ENCODE peak calls at places on chromosomes 7 and 10, in four cellular contexts. A, X, K and H are unnamed samples.

GRCh38 chr10:130128922-130129321 is 7.3 kb upstream of the GLRX3 start:
- DNase-seq in A (no peak), X (no peak), K (peak), H (no peak)

GRCh38 chr10:77550378-77550777 is 87.2 kb downstream of the KCNMA1 start:
- DNase-seq in A (no peak), X (no peak), K (no peak), H (no peak)

GRCh38 chr7:148107741-148108140 is 482.8 kb upstream of the C7orf33 start:
- DNase-seq in A (no peak), X (no peak), K (no peak), H (no peak)

GRCh38 chr10:129965940-129966339 is 1.9 kb upstream of the EBF3 start:
- DNase-seq in A (no peak), X (no peak), K (peak), H (no peak)

GRCh38 chr10:13774303-13774893 is 187.6 kb downstream of the PRPF18 start:
- DNase-seq in A (no peak), X (no peak), K (no peak), H (no peak)

GRCh38 chr7:82202965-82203364 is 240.6 kb downstream of the CACNA2D1 start:
- DNase-seq in A (no peak), X (no peak), K (no peak), H (no peak)

GRCh38 chr10:132294561-132295320 is 13.0 kb downstream of the STK32C start:
- DNase-seq in A (peak), X (no peak), K (peak), H (no peak)

GRCh38 chr10:33979195-33979594 is 644.7 kb upstream of the NRP1 start:
- DNase-seq in A (no peak), X (no peak), K (no peak), H (no peak)

GRCh38 chr10:100729877-100730738 is 15.3 kb upstream of the PAX2 start:
- DNase-seq in A (peak), X (no peak), K (peak), H (no peak)

GRCh38 chr7:130845581-130846085 is 111.6 kb upstream of the KLF14 start:
- DNase-seq in A (no peak), X (no peak), K (no peak), H (no peak)

GRCh38 chr7:15086882-15087281 is 184.3 kb upstream of the DGKB start:
- DNase-seq in A (no peak), X (no peak), K (no peak), H (no peak)

GRCh38 chr10:103745264-103746247 is 109.8 kb downstream of the SH3PXD2A start:
- DNase-seq in A (peak), X (peak), K (no peak), H (no peak)

GRCh38 chr7:16978358-16979244 is 96.8 kb upstream of the AGR3 start:
- DNase-seq in A (peak), X (no peak), K (no peak), H (no peak)

GRCh38 chr7:104973909-104974415 is 40.0 kb upstream of the KMT2E start:
- DNase-seq in A (no peak), X (no peak), K (no peak), H (no peak)

GRCh38 chr10:77186936-77187335 is 450.7 kb downstream of the KCNMA1 start:
- DNase-seq in A (no peak), X (no peak), K (no peak), H (no peak)

GRCh38 chr10:73601486-73601921 is 10.4 kb upstream of the USP54 start:
- DNase-seq in A (peak), X (peak), K (no peak), H (no peak)

GRCh38 chr10:113712024-113712423 is 32.3 kb downstream of the CASP7 start:
- DNase-seq in A (no peak), X (no peak), K (no peak), H (no peak)

GRCh38 chr7:4626318-4626845 is 55.7 kb upstream of the FOXK1 start:
- DNase-seq in A (no peak), X (no peak), K (no peak), H (no peak)

GRCh38 chr10:71314028-71314693 is 4.9 kb upstream of the SLC29A3 start:
- DNase-seq in A (peak), X (peak), K (peak), H (peak)

GRCh38 chr10:119443441-119443840 is 99.1 kb downstream of the RGS10 start:
- DNase-seq in A (no peak), X (no peak), K (no peak), H (no peak)

GRCh38 chr7:105268511-105269392 is 120.0 kb downstream of the SRPK2 start:
- DNase-seq in A (no peak), X (peak), K (no peak), H (peak)

GRCh38 chr7:149075286-149075685 is 15.2 kb downstream of the ZNF786 start:
- DNase-seq in A (no peak), X (no peak), K (no peak), H (no peak)

GRCh38 chr7:36084485-36085091 is 68.5 kb upstream of the EEPD1 start:
- DNase-seq in A (peak), X (peak), K (peak), H (no peak)

GRCh38 chr10:7436490-7437100 is 25.8 kb upstream of the SFMBT2 start:
- DNase-seq in A (no peak), X (no peak), K (no peak), H (no peak)

GRCh38 chr10:111531690-111532089 is 454.9 kb downstream of the ADRA2A start:
- DNase-seq in A (no peak), X (no peak), K (no peak), H (no peak)

GRCh38 chr10:80718024-80718423 is 180.3 kb downstream of the SH2D4B start:
- DNase-seq in A (no peak), X (no peak), K (no peak), H (no peak)

GRCh38 chr7:112112822-112113255 is 93.4 kb downstream of the DOCK4 start:
- DNase-seq in A (no peak), X (no peak), K (no peak), H (peak)

GRCh38 chr10:131435760-131436448 is 124.4 kb upstream of the TCERG1L start:
- DNase-seq in A (no peak), X (no peak), K (no peak), H (no peak)

GRCh38 chr7:144028547-144028946 is 20.2 kb upstream of the OR2A5 start:
- DNase-seq in A (no peak), X (no peak), K (no peak), H (no peak)

GRCh38 chr10:13526952-13527863 is 1.6 kb downstream of the BEND7 start:
- DNase-seq in A (peak), X (peak), K (peak), H (no peak)

GRCh38 chr7:155190608-155191536 is 106.8 kb upstream of the INSIG1 start:
- DNase-seq in A (peak), X (peak), K (peak), H (peak)

GRCh38 chr10:31972519-31973041 is 43.9 kb upstream of the ARHGAP12 start:
- DNase-seq in A (no peak), X (no peak), K (no peak), H (no peak)
- TF ChIP-seq EZH2 in A (no peak), X (no peak), K (no peak), H (no peak)

GRCh38 chr10:47311900-47312662 is 10.2 kb upstream of the GDF2 start:
- DNase-seq in A (peak), X (peak), K (peak), H (peak)
- H2AFZ ChIP-seq in A (no peak), X (no peak), K (no peak), H (no peak)

GRCh38 chr7:2886900-2887299 is 42.8 kb upstream of the GNA12 start:
- DNase-seq in A (peak), X (peak), K (peak), H (peak)
- TF ChIP-seq EZH2phosphoT487 in A (no peak), X (no peak), K (no peak), H (no peak)

DNA sequence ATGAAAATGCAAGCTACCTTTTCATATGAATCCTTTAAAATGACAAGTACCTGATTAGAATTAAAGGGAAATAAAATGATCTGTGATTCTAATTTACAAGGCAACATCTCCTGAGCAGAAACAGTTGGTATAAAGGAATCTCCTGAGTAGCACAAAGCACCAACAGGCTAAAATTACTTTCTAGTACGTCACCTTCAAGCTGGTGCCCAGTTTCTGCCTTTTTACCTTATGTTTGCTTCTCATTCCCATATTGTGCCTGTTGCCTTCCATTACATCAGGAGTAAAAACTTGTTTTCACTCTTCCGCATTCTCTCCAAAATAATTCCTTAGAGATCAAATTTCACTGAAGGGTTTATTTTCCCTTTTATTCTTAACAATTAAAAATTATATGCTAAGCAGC is 587.1 kb upstream of the KCND2 start:
- DNase-seq in A (no peak), X (no peak), K (no peak), H (no peak)
- TF ChIP-seq EZH2 in A (no peak), X (no peak), K (no peak), H (no peak)

DNA sequence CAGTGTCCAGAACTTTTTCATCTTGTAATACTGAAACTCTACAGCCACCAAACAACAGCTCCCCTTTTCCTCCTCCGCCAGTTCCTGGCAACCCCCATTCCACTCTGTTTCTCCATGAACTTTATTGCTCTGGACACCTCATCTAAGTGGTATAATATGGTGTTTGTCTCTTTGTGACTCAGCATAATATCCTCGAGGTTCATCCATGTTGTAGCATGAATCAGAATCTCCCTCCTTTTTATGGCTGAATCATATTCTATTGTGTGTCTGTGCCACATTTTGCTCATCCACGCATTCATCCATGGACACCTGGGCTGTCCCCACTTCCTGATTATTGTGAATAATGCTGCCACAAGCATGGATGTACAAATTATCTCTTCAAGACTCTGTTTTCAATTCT is 124.4 kb upstream of the FGFR2 start:
- DNase-seq in A (no peak), X (no peak), K (no peak), H (no peak)
- H2AFZ ChIP-seq in A (no peak), X (no peak), K (no peak), H (no peak)

GRCh38 chr7:1243290-1243963 is 10.8 kb downstream of the UNCX start:
- DNase-seq in A (no peak), X (no peak), K (no peak), H (no peak)
- TF ChIP-seq EZH2phosphoT487 in A (no peak), X (peak), K (peak), H (no peak)

GRCh38 chr10:18140957-18141888 is 999 bp downstream of the CACNB2 start:
- DNase-seq in A (peak), X (no peak), K (peak), H (no peak)
- TF ChIP-seq EZH2 in A (no peak), X (no peak), K (no peak), H (no peak)

GRCh38 chr7:102125127-102125561 is 161.5 kb upstream of the SH2B2 start:
- DNase-seq in A (peak), X (peak), K (peak), H (no peak)
- H2AFZ ChIP-seq in A (no peak), X (no peak), K (no peak), H (no peak)

GRCh38 chr7:44321796-44322195 is 3.6 kb downstream of the CAMK2B start:
- DNase-seq in A (no peak), X (no peak), K (no peak), H (no peak)

GRCh38 chr7:44320794-44321371 is 4.5 kb downstream of the CAMK2B start:
- DNase-seq in A (no peak), X (no peak), K (no peak), H (no peak)

GRCh38 chr7:44324204-44325126 is 929 bp downstream of the CAMK2B start:
- DNase-seq in A (peak), X (no peak), K (no peak), H (no peak)

GRCh38 chr7:44323381-44324203 is 1.8 kb downstream of the CAMK2B start:
- DNase-seq in A (no peak), X (no peak), K (no peak), H (no peak)

DNA sequence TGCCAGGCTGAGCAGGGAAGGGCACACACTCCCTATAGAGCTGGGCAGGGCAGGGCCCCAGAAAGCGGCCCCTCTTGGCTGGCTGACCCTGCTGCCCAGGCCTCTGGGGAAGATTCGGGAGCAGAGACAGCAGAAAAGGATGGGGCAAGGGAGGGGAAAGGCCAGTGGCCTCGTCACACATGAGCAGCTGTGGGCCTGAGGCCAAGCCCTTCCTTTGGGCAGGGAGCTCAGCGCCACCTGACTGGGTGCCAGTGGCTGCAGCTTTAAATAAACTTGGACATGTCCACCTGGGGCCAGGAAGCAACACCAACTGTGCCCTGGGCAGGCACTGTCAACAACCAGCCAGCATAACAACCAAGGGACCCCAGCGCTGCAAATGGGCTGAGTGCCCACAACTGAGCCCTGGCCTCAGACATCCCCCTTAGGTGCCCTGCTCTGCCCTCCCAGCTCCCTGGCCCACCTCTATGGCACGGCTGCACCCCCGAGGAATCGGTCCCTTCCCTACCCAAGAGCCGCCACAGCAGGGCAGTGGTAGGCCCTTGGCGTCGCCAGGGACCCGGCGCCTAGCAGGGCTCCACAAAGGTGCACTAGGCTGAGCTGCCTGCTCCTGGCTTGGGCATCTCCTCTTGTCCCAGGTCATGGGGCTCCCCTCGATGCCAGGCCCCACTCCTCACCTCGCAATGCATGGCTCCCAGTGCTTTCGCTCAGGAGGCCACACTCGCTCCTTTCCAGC is 2.6 kb downstream of the CAMK2B start:
- DNase-seq in A (no peak), X (no peak), K (no peak), H (no peak)
- TF ChIP-seq EZH2phosphoT487 in A (no peak), X (no peak), K (no peak), H (no peak)